ENCODE peak calls at places on chromosomes 4 and X, in five cellular contexts. One of them, this sample, is unnamed.

GRCh38 chrX:11886745-11887144 is 128.7 kb downstream of the MSL3 start:
- DNase-seq in GM12878: no peak
- DNase-seq in K562: no peak
- DNase-seq in HepG2: no peak
- DNase-seq in H1: no peak
- DNase-seq in this sample: no peak

GRCh38 chr4:53591372-53591892 is at the start of gene LNX1:
- DNase-seq in GM12878: no peak
- DNase-seq in K562: peak
- DNase-seq in HepG2: no peak
- DNase-seq in H1: peak
- DNase-seq in this sample: peak

GRCh38 chrX:112734250-112734649 is 54.5 kb upstream of the LHFPL1 start:
- DNase-seq in GM12878: no peak
- DNase-seq in K562: no peak
- DNase-seq in HepG2: no peak
- DNase-seq in H1: no peak
- DNase-seq in this sample: no peak

GRCh38 chr4:174437324-174437723 is 85.0 kb downstream of the HPGD start:
- DNase-seq in GM12878: no peak
- DNase-seq in K562: no peak
- DNase-seq in HepG2: no peak
- DNase-seq in H1: no peak
- DNase-seq in this sample: no peak

GRCh38 chr4:54661686-54662085 is 3.9 kb downstream of the KIT start:
- DNase-seq in GM12878: no peak
- DNase-seq in K562: no peak
- DNase-seq in HepG2: no peak
- DNase-seq in H1: no peak
- DNase-seq in this sample: no peak

GRCh38 chr4:154399259-154399974 is 92.2 kb downstream of the DCHS2 start:
- DNase-seq in GM12878: no peak
- DNase-seq in K562: peak
- DNase-seq in HepG2: peak
- DNase-seq in H1: no peak
- DNase-seq in this sample: no peak

GRCh38 chr4:52260507-52261302 is 209.6 kb downstream of the SPATA18 start:
- DNase-seq in GM12878: no peak
- DNase-seq in K562: no peak
- DNase-seq in HepG2: no peak
- DNase-seq in H1: no peak
- DNase-seq in this sample: no peak

GRCh38 chr4:159382875-159383568 is 280.1 kb downstream of the RAPGEF2 start:
- DNase-seq in GM12878: no peak
- DNase-seq in K562: no peak
- DNase-seq in HepG2: no peak
- DNase-seq in H1: peak
- DNase-seq in this sample: no peak

GRCh38 chrX:19709812-19710518 is 177.4 kb downstream of the SH3KBP1 start:
- DNase-seq in GM12878: no peak
- DNase-seq in K562: peak
- DNase-seq in HepG2: no peak
- DNase-seq in H1: no peak
- DNase-seq in this sample: no peak

GRCh38 chr4:104491826-104492771 is 2.6 kb downstream of the CXXC4 start:
- DNase-seq in GM12878: peak
- DNase-seq in K562: no peak
- DNase-seq in HepG2: no peak
- DNase-seq in H1: no peak
- DNase-seq in this sample: peak

GRCh38 chr4:137558951-137559350 is 26.7 kb upstream of the PCDH18 start:
- DNase-seq in GM12878: no peak
- DNase-seq in K562: no peak
- DNase-seq in HepG2: no peak
- DNase-seq in H1: no peak
- DNase-seq in this sample: no peak

GRCh38 chrX:78548012-78548411 is 111.1 kb downstream of the RTL3 start:
- DNase-seq in GM12878: no peak
- DNase-seq in K562: no peak
- DNase-seq in HepG2: no peak
- DNase-seq in H1: no peak
- DNase-seq in this sample: no peak

GRCh38 chrX:68498044-68498507 is 775 bp upstream of the YIPF6 start:
- DNase-seq in GM12878: no peak
- DNase-seq in K562: no peak
- DNase-seq in HepG2: peak
- DNase-seq in H1: no peak
- DNase-seq in this sample: no peak

GRCh38 chr4:176671532-176671931 is 121.2 kb downstream of the VEGFC start:
- DNase-seq in GM12878: no peak
- DNase-seq in K562: no peak
- DNase-seq in HepG2: no peak
- DNase-seq in H1: no peak
- DNase-seq in this sample: no peak

GRCh38 chr4:4492161-4492847 is 49.5 kb downstream of the STX18 start:
- DNase-seq in GM12878: peak
- DNase-seq in K562: no peak
- DNase-seq in HepG2: no peak
- DNase-seq in H1: no peak
- DNase-seq in this sample: no peak

GRCh38 chr4:25180524-25181131 is 20.4 kb upstream of the SEPSECS start:
- DNase-seq in GM12878: no peak
- DNase-seq in K562: peak
- DNase-seq in HepG2: peak
- DNase-seq in H1: no peak
- DNase-seq in this sample: peak

GRCh38 chr4:152459326-152459725 is 76.6 kb downstream of the FBXW7 start:
- DNase-seq in GM12878: no peak
- DNase-seq in K562: no peak
- DNase-seq in HepG2: no peak
- DNase-seq in H1: no peak
- DNase-seq in this sample: no peak

GRCh38 chrX:46408553-46409407 is 136.4 kb downstream of the ZNF674 start:
- DNase-seq in GM12878: peak
- DNase-seq in K562: peak
- DNase-seq in HepG2: peak
- DNase-seq in H1: no peak
- DNase-seq in this sample: peak

DNA sequence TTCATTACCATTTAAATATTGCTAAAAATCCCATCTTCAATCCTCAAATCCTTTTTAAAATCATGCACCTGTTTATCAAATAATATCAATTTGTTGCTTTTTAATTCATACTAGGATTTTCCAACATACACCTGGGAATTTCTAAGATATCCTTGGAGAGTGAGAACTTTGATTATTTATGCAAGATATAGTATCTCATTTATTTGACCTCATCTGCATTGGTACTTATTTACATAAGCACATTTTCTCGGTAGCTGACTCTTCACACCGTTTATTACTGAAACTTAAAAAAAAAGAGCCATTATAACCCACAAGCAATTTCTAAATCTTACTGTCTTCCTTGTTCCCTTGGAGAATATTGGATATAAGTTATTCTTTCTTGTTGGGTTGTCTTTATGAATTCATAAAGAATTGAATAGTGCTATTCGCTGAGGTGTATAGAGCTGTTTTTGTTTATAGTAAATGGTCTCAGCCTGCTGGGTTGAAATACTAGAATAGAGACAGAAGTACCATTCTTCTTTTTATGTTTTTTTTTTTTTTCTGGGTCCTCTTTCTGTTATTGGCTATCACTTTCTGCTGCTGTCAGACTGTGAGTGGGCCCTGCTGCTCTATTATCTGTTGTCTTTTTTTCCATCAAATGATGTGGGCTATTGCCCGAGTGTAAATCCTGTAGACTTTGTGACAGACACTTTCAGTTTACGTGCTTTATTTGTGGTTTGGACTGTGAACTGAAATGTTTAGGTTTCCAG is 2.9 kb downstream of the UGT8 start:
- DNase-seq in GM12878: peak
- DNase-seq in K562: no peak
- DNase-seq in HepG2: no peak
- DNase-seq in H1: no peak
- DNase-seq in this sample: no peak
- TF ChIP-seq ATF3 in GM12878: no peak
- TF ChIP-seq ATF3 in K562: no peak
- TF ChIP-seq ATF3 in HepG2: no peak
- TF ChIP-seq ATF3 in H1: no peak
- TF ChIP-seq ATF3 in this sample: no peak

GRCh38 chr4:2451821-2452785 is 16.8 kb upstream of the RNF4 start:
- DNase-seq in GM12878: no peak
- DNase-seq in K562: no peak
- DNase-seq in HepG2: no peak
- DNase-seq in H1: no peak
- DNase-seq in this sample: no peak

GRCh38 chr4:2449511-2450392 is 19.2 kb upstream of the RNF4 start:
- DNase-seq in GM12878: no peak
- DNase-seq in K562: no peak
- DNase-seq in HepG2: no peak
- DNase-seq in H1: no peak
- DNase-seq in this sample: no peak

GRCh38 chr4:2450394-2451035 is 18.4 kb upstream of the RNF4 start:
- DNase-seq in GM12878: no peak
- DNase-seq in K562: no peak
- DNase-seq in HepG2: no peak
- DNase-seq in H1: no peak
- DNase-seq in this sample: no peak

GRCh38 chr4:2449051-2449450 is 19.9 kb upstream of the RNF4 start:
- DNase-seq in GM12878: no peak
- DNase-seq in K562: no peak
- DNase-seq in HepG2: no peak
- DNase-seq in H1: no peak
- DNase-seq in this sample: no peak

GRCh38 chr4:2451036-2451520 is 17.8 kb upstream of the RNF4 start:
- DNase-seq in GM12878: no peak
- DNase-seq in K562: no peak
- DNase-seq in HepG2: no peak
- DNase-seq in H1: no peak
- DNase-seq in this sample: no peak
- TF ChIP-seq USF2 in GM12878: no peak
- TF ChIP-seq USF2 in K562: no peak
- TF ChIP-seq USF2 in HepG2: no peak
- TF ChIP-seq USF2 in H1: no peak
- TF ChIP-seq USF2 in this sample: no peak

GRCh38 chrX:15129412-15129811 is 140.5 kb downstream of the ASB9 start:
- DNase-seq in GM12878: no peak
- DNase-seq in K562: no peak
- DNase-seq in HepG2: no peak
- DNase-seq in H1: no peak
- DNase-seq in this sample: no peak
- TF ChIP-seq ATF2 in GM12878: no peak
- TF ChIP-seq ATF2 in K562: no peak
- TF ChIP-seq ATF2 in HepG2: no peak
- TF ChIP-seq ATF2 in H1: no peak
- TF ChIP-seq ATF2 in this sample: no peak

DNA sequence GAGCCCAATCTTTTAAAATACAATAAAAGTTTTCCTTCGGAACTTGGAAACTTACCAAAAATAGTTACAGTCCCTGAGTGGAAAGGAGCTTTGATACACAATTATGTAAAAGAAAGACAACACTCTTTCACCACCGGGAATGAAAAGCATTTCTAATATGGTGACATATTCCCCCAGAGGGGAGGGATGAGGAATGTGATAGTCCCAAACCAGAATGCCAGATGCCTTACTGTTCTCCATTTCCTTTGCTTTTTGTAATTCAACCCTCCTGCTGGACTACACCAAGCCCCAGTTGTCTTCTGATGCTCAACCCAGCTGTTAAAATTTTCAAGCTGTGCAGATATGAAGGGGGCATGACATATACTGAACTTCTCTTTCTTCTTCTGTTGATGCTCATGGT is 4.1 kb downstream of the PRIMPOL start:
- DNase-seq in GM12878: no peak
- DNase-seq in K562: no peak
- DNase-seq in HepG2: no peak
- DNase-seq in H1: no peak
- DNase-seq in this sample: no peak
- TF ChIP-seq ATF3 in GM12878: no peak
- TF ChIP-seq ATF3 in K562: no peak
- TF ChIP-seq ATF3 in HepG2: no peak
- TF ChIP-seq ATF3 in H1: no peak
- TF ChIP-seq ATF3 in this sample: no peak

GRCh38 chr4:67292045-67292444 is 253.3 kb downstream of the CENPC start:
- DNase-seq in GM12878: no peak
- DNase-seq in K562: no peak
- DNase-seq in HepG2: no peak
- DNase-seq in H1: no peak
- DNase-seq in this sample: no peak

GRCh38 chr4:67288964-67289363 is 256.3 kb downstream of the CENPC start:
- DNase-seq in GM12878: no peak
- DNase-seq in K562: peak
- DNase-seq in HepG2: peak
- DNase-seq in H1: peak
- DNase-seq in this sample: peak

GRCh38 chr4:67292649-67293048 is 252.7 kb downstream of the CENPC start:
- DNase-seq in GM12878: no peak
- DNase-seq in K562: no peak
- DNase-seq in HepG2: no peak
- DNase-seq in H1: no peak
- DNase-seq in this sample: no peak

GRCh38 chr4:67286724-67287123 is 258.6 kb downstream of the CENPC start:
- DNase-seq in GM12878: no peak
- DNase-seq in K562: no peak
- DNase-seq in HepG2: no peak
- DNase-seq in H1: no peak
- DNase-seq in this sample: no peak

GRCh38 chr4:67291639-67292038 is 253.7 kb downstream of the CENPC start:
- DNase-seq in GM12878: no peak
- DNase-seq in K562: no peak
- DNase-seq in HepG2: no peak
- DNase-seq in H1: no peak
- DNase-seq in this sample: no peak
- TF ChIP-seq USF2 in GM12878: no peak
- TF ChIP-seq USF2 in K562: no peak
- TF ChIP-seq USF2 in HepG2: no peak
- TF ChIP-seq USF2 in H1: no peak
- TF ChIP-seq USF2 in this sample: no peak

GRCh38 chrX:70052895-70053615 is 3.3 kb upstream of the AWAT2 start:
- DNase-seq in GM12878: no peak
- DNase-seq in K562: no peak
- DNase-seq in HepG2: no peak
- DNase-seq in H1: no peak
- DNase-seq in this sample: no peak
- TF ChIP-seq ATF2 in GM12878: no peak
- TF ChIP-seq ATF2 in K562: no peak
- TF ChIP-seq ATF2 in HepG2: no peak
- TF ChIP-seq ATF2 in H1: no peak
- TF ChIP-seq ATF2 in this sample: no peak

DNA sequence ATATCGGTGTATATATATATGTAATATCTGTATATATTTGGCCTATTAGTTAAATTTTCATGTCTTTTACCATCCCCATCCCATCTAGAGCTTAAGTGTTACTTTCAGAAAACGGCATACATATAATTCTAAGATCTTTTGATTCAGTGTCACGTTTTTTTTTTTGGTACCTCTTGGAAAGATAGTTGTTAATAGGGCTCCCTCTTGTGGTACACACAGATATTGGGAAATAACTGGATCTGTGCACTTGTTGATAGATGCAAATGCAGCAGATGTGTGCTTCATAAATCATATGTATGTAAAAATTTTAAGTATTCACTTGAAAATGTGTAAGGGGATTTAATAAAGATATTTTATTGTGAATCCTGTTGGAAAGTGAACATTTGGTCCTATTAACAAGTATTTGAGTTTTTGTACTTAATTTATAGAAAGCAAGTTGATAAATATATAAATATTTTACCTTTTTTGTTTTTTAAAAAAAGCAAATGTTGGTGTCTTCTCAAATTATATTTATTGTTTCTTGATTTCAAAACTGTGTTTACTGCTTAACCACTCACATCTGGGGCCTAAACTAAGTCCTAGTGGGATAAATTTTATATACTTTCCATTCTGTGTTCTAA is 74.7 kb downstream of the PAQR3 start:
- DNase-seq in GM12878: peak
- DNase-seq in K562: peak
- DNase-seq in HepG2: peak
- DNase-seq in H1: no peak
- DNase-seq in this sample: no peak
- TF ChIP-seq ATF3 in GM12878: no peak
- TF ChIP-seq ATF3 in K562: no peak
- TF ChIP-seq ATF3 in HepG2: no peak
- TF ChIP-seq ATF3 in H1: no peak
- TF ChIP-seq ATF3 in this sample: no peak

This sample was measured in WTC11.